ENCODE peak calls at places on chromosomes 16 and 17, in four cellular contexts. V, Q, L and C are unnamed samples.

GRCh38 chr16:60166-60565 is 6.5 kb downstream of the SNRNP25 start:
- DNase-seq in L (no peak), Q (no peak), V (no peak), C (no peak)

GRCh38 chr17:39863918-39864746 is at the start of gene IKZF3:
- DNase-seq in V (peak), L (peak), Q (no peak), C (peak)

GRCh38 chr16:22262460-22262859 is 34.7 kb upstream of the POLR3E start:
- DNase-seq in L (no peak), V (peak), Q (no peak), C (peak)

GRCh38 chr16:66569827-66570405 is 3.7 kb downstream of the CMTM1 start:
- DNase-seq in L (no peak), Q (no peak), V (no peak), C (no peak)

GRCh38 chr16:27430923-27431484 is 29.0 kb downstream of the IL21R start:
- DNase-seq in V (peak), L (peak), Q (no peak), C (peak)

GRCh38 chr17:47604268-47604927 is 45.3 kb upstream of the KPNB1 start:
- DNase-seq in L (peak), V (no peak), Q (no peak), C (no peak)

GRCh38 chr17:15262291-15263205 is 2.6 kb downstream of the PMP22 start:
- DNase-seq in V (no peak), Q (peak), L (peak), C (peak)

GRCh38 chr17:41664587-41665565 is 23.8 kb upstream of the EIF1 start:
- DNase-seq in Q (no peak), L (no peak), V (no peak), C (no peak)

GRCh38 chr17:61314368-61315078 is 85.1 kb upstream of the TBX2 start:
- DNase-seq in L (peak), Q (no peak), V (no peak), C (no peak)

GRCh38 chr16:85384831-85385462 is 228.2 kb upstream of the GSE1 start:
- DNase-seq in V (no peak), L (no peak), Q (no peak), C (no peak)

GRCh38 chr16:8323153-8323552 is 267.2 kb downstream of the TMEM114 start:
- DNase-seq in L (no peak), Q (no peak), V (no peak), C (no peak)

GRCh38 chr16:474420-475122 is 49.1 kb downstream of the RAB11FIP3 start:
- DNase-seq in Q (peak), V (no peak), L (no peak), C (no peak)

GRCh38 chr17:83195330-83196087 is 116.1 kb downstream of the METRNL start:
- DNase-seq in V (peak), Q (no peak), L (no peak), C (no peak)

GRCh38 chr16:54370653-54371052 is 84.1 kb upstream of the IRX3 start:
- DNase-seq in L (peak), Q (no peak), V (no peak), C (peak)

GRCh38 chr17:46979023-46979870 is at the start of gene RPRML:
- DNase-seq in L (no peak), V (peak), Q (no peak), C (peak)

GRCh38 chr17:35849469-35850348 is 19.0 kb downstream of the HEATR9 start:
- DNase-seq in V (peak), Q (peak), L (peak), C (peak)

GRCh38 chr16:77450790-77451487 is 16.1 kb upstream of the ADAMTS18 start:
- DNase-seq in Q (no peak), L (no peak), V (no peak), C (no peak)

GRCh38 chr17:81523139-81524062 is 4.8 kb upstream of the FSCN2 start:
- DNase-seq in V (no peak), L (no peak), Q (peak), C (no peak)

GRCh38 chr17:39598635-39599005 is 9.1 kb downstream of the NEUROD2 start:
- DNase-seq in Q (no peak), V (no peak), L (no peak), C (no peak)

GRCh38 chr17:35094902-35095301 is 24.8 kb downstream of the RAD51D start:
- DNase-seq in Q (no peak), V (no peak), L (no peak), C (no peak)

GRCh38 chr16:64153718-64154117 is 968.1 kb downstream of the CDH11 start:
- DNase-seq in L (no peak), V (no peak), Q (no peak), C (no peak)

GRCh38 chr16:61921373-61921772 is 114.9 kb downstream of the CDH8 start:
- DNase-seq in L (no peak), Q (no peak), V (no peak), C (no peak)

GRCh38 chr16:11546522-11547485 is 39.9 kb downstream of the LITAF start:
- DNase-seq in Q (no peak), V (no peak), L (no peak), C (no peak)

GRCh38 chr17:18037482-18037881 is 1.5 kb downstream of the ATPAF2 start:
- DNase-seq in Q (no peak), V (no peak), L (no peak), C (no peak)

GRCh38 chr16:58551496-58551895 is 36.2 kb downstream of the SETD6 start:
- DNase-seq in L (peak), V (no peak), Q (no peak), C (no peak)

GRCh38 chr16:28098171-28098958 is 34.9 kb upstream of the GSG1L start:
- DNase-seq in Q (no peak), L (no peak), V (no peak), C (no peak)

GRCh38 chr17:78438694-78439325 is 60.4 kb downstream of the PGS1 start:
- DNase-seq in V (no peak), L (no peak), Q (no peak), C (no peak)

GRCh38 chr16:9436175-9436574 is 344.7 kb downstream of the HAPSTR1 start:
- DNase-seq in L (no peak), Q (no peak), V (no peak), C (no peak)

GRCh38 chr16:11639925-11640899 is 28.0 kb upstream of the SNN start:
- DNase-seq in Q (no peak), L (peak), V (no peak), C (no peak)

GRCh38 chr17:17819561-17819995 is 17.2 kb downstream of the SREBF1 start:
- DNase-seq in Q (peak), V (peak), L (no peak), C (peak)

GRCh38 chr17:79306688-79307323 is 232.2 kb downstream of the ENGASE start:
- DNase-seq in Q (no peak), L (peak), V (no peak), C (no peak)

GRCh38 chr16:87344931-87345631 is 27.9 kb upstream of the C16orf95 start:
- DNase-seq in V (peak), L (peak), Q (no peak), C (peak)

GRCh38 chr17:33948299-33948698 is 306.8 kb upstream of the CCL2 start:
- DNase-seq in L (no peak), V (no peak), Q (no peak), C (no peak)

GRCh38 chr16:50675686-50676610 is 5.2 kb downstream of the SNX20 start:
- DNase-seq in V (no peak), Q (no peak), L (no peak), C (no peak)

GRCh38 chr17:48567209-48567608 is 10.9 kb downstream of the HOXB4 start:
- DNase-seq in Q (no peak), L (no peak), V (no peak), C (no peak)

GRCh38 chr16:81174644-81175324 is 63.7 kb upstream of the BCO1 start:
- DNase-seq in L (no peak), V (no peak), Q (no peak), C (no peak)